ENCODE peak calls at places on chromosomes 11 and 22, in eight cellular contexts. I is Peyer's patch, E is mucosa of descending colon, N is heart left ventricle, Q is fibroblast of mammary gland, T is tibial nerve, P is epithelial cell of esophagus, K is foreskin fibroblast. L is an unnamed sample.
A peak's percentile ranks its signal among the peaks of the same experiment; 100 is the strongest.

GRCh38 chr11:87437844-87438223 is 400.1 kb downstream of the TMEM135 start:
- DNase-seq in T (no peak), N (no peak), K (peak; percentile 64), P (peak; percentile 75), E (no peak), I (no peak), Q (peak; percentile 64), L (no peak)

GRCh38 chr11:121318848-121319834 is 26.6 kb downstream of the SC5D start:
- DNase-seq in T (peak; percentile 32), Q (peak; percentile 55), K (peak; percentile 28), N (no peak), P (peak; percentile 58), I (peak; percentile 54), E (peak; percentile 61), L (no peak)

GRCh38 chr11:3950996-3951662 is 95.7 kb downstream of the STIM1 start:
- DNase-seq in T (no peak), N (no peak), E (no peak), P (no peak), K (no peak), Q (peak; percentile 35), I (no peak), L (no peak)

GRCh38 chr11:98227266-98227665 is 793.5 kb upstream of the CNTN5 start:
- DNase-seq in K (no peak), P (no peak), Q (no peak), N (no peak), I (no peak), T (no peak), E (no peak), L (no peak)

GRCh38 chr11:66069715-66070603 is at the start of gene PACS1:
- DNase-seq in N (peak; percentile 90), K (peak; percentile 82), E (peak; percentile 68), I (peak; percentile 89), Q (peak; percentile 70), T (peak; percentile 45), P (peak; percentile 65), L (no peak)

GRCh38 chr11:71498091-71498490 is 29.0 kb upstream of the KRTAP5-7 start:
- DNase-seq in K (no peak), T (no peak), E (no peak), I (no peak), N (no peak), Q (no peak), P (no peak), L (no peak)

GRCh38 chr11:77019976-77020591 is 14.1 kb upstream of the B3GNT6 start:
- DNase-seq in T (no peak), P (peak; percentile 82), K (peak; percentile 20), Q (peak; percentile 43), E (no peak), N (no peak), I (no peak), L (no peak)

GRCh38 chr11:79440451-79441158 is at the start of gene TENM4:
- DNase-seq in K (peak; percentile 90), P (peak; percentile 82), E (peak; percentile 34), T (peak; percentile 71), N (peak; percentile 65), Q (peak; percentile 85), I (peak; percentile 83), L (peak; percentile 45)

GRCh38 chr11:35082322-35083180 is 56.4 kb upstream of the CD44 start:
- DNase-seq in Q (peak; percentile 81), K (peak; percentile 86), T (peak; percentile 42), N (peak; percentile 55), E (peak; percentile 66), P (peak; percentile 74), I (peak; percentile 91), L (peak; percentile 94)

GRCh38 chr11:62456630-62457029 is 37.8 kb downstream of the SCGB1A1 start:
- DNase-seq in P (peak; percentile 29), K (no peak), N (no peak), Q (no peak), T (no peak), E (no peak), I (peak; percentile 70), L (no peak)

GRCh38 chr22:37162221-37163095 is 12.7 kb upstream of the IL2RB start:
- DNase-seq in P (no peak), I (peak; percentile 79), N (no peak), Q (no peak), E (no peak), K (no peak), T (no peak), L (no peak)

DNA sequence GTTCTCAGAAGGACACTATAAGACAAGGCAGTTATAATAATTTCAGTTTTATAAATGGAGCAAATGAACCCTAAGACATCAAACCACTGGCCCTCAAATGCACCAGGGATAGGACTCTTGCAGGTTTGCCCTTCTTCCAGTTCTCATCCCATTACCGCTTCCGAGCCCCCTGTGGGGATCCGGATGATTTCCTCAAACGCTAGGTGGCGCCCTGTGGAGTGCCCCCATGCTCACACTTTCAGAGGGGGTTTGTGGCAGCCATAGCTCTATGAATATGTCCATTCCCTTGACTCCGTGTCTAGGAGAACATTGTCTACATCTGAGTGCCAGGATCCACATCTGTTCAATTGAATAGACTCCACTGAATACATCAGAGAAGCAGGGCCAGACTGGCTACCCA is 816.3 kb downstream of the NTM start:
- DNase-seq in T (no peak), I (no peak), E (no peak), N (no peak), K (no peak), Q (no peak), P (no peak), L (no peak)
- TF ChIP-seq CTCF in T (no peak), I (no peak), E (no peak), N (peak; percentile 22), K (peak; percentile 7), Q (no peak), P (peak; percentile 3), L (no peak)

GRCh38 chr11:623349-623869 is 1.3 kb downstream of the CDHR5 start:
- DNase-seq in Q (no peak), E (no peak), P (no peak), T (no peak), I (no peak), N (no peak), K (no peak), L (no peak)
- TF ChIP-seq CTCF in Q (no peak), E (no peak), P (no peak), T (no peak), I (no peak), N (no peak), K (no peak), L (no peak)

DNA sequence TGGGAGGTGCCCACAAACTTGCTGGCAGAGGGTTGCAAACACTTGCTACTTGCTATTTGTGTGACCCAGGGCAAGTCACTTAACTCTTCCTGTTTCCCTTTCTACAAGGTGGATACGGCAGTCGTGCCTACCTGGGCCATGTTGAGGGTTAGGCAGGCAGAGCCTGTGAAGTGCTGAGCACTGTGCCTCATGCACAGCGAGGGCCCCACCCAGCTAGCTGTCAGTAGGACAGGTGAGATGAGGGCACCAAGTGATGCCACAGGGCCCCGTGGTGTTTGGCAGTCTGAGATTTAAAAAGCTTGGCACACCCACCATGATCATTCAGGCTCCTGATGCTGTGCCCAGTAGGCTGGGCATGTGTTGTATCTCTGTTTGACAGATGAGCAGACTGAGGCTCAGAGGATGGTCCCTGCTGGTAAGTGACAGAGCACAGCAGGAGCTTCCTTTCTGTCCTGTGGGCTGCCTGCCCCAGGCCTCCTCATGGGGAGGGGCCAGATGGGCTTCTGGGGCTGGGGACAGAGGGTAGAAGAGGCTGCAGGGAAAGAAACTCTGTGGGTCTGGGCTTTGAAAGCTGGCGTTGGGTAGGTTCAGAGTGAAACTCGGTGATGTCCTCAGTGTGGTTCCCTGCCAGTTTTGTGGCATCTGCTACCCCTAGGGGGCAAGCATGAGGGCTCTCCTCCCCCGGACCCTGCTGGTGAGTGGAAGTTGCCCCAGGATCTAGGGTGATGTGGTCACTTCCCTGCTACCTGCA is 59.3 kb downstream of the TSPAN18 start:
- DNase-seq in Q (no peak), T (no peak), N (no peak), I (no peak), K (no peak), P (no peak), E (no peak), L (no peak)
- TF ChIP-seq CTCF in Q (no peak), T (no peak), N (peak; percentile 32), I (no peak), K (no peak), P (no peak), E (no peak), L (no peak)

DNA sequence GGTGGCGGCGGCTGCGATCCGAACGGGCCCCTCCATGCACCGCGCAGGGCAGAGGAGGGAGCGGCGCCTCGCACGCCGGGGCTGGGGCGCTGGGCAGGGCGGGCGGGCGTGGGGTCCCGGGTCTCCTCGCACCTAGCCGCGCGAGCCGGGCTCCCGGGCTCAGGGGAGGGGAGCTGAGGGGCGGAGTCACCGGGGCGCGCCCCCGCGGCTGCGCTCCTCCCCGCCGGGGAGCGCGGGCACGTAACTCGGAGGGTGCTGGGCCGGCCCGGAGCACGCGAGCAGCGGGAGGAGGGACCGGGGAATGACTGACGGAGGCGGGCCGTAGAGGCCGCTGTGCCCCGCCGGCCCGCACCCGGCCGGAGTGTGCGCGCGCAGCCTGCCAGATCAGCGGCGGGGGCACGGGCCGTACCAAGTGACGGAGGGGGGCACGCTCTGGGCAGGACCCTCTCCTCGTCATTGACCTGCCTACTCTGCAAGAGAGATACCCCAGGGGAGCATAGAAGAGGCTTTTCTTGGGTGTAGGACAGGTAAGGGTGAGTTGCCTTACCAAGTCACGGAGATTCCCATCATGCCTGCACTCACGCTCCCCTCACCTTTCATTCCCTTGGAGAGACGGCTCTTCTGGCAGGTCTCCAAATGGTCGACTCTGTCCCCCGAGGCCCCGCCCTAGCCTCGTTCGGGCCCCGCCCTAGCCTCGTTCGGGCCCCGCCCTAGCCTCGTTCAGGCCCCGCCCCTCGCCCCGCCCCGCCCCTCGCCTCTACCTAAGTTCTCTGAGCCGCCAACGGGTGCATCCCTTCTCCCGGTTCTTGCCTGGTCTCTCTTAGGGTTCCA is at the start of gene CDON:
- DNase-seq in T (peak; percentile 91), I (peak; percentile 93), P (peak; percentile 94), E (peak; percentile 95), K (peak; percentile 91), N (peak; percentile 93), Q (peak; percentile 90), L (peak; percentile 63)
- TF ChIP-seq CTCF in T (no peak), I (no peak), P (no peak), E (no peak), K (no peak), N (peak; percentile 51), Q (no peak), L (no peak)